ENCODE peak calls at places on chromosomes 4 and X, in five cellular contexts. Q is HuH-7, J is natural killer cell, E is KG1, K is T-cell. P is an unnamed sample.

GRCh38 chr4:85368932-85369331 is 106.0 kb upstream of the ARHGAP24 start:
- DNase-seq in K (no peak), E (peak), Q (no peak), J (no peak), P (no peak)

GRCh38 chr4:168755643-168756482 is 254.2 kb downstream of the CBR4 start:
- DNase-seq in J (no peak), E (no peak), Q (no peak), K (no peak), P (no peak)

GRCh38 chrX:40140706-40141499 is 43.1 kb upstream of the BCOR start:
- DNase-seq in J (no peak), Q (no peak), K (no peak), E (no peak), P (peak)

GRCh38 chrX:104343408-104344129 is 88.8 kb upstream of the ESX1 start:
- DNase-seq in Q (peak), E (no peak), K (peak), J (no peak), P (peak)

GRCh38 chrX:439719-440118 is 53.0 kb upstream of the PPP2R3B start:
- DNase-seq in J (no peak), Q (no peak), E (no peak), K (no peak), P (no peak)

GRCh38 chr4:41140410-41140809 is 73.9 kb downstream of the APBB2 start:
- DNase-seq in E (no peak), Q (no peak), K (no peak), J (no peak), P (no peak)

GRCh38 chr4:89156515-89156914 is 45.2 kb downstream of the TIGD2 start:
- DNase-seq in Q (no peak), J (no peak), K (no peak), E (no peak), P (no peak)

GRCh38 chr4:86019906-86020305 is 339.9 kb downstream of the MAPK10 start:
- DNase-seq in J (no peak), E (no peak), Q (no peak), K (no peak), P (no peak)

GRCh38 chrX:1407035-1407434 is 15.1 kb upstream of the SLC25A6 start:
- DNase-seq in E (no peak), J (no peak), K (no peak), Q (no peak), P (no peak)

GRCh38 chrX:136933617-136934145 is 53.2 kb upstream of the RBMX start:
- DNase-seq in J (no peak), Q (no peak), E (no peak), K (no peak), P (peak)

GRCh38 chrX:134237363-134237702 is 351 bp downstream of the CCDC160 start:
- DNase-seq in K (no peak), E (no peak), J (no peak), Q (no peak), P (peak)

P was measured in body of pancreas.